ENCODE peak calls at places on chromosome 16, in ten cellular contexts. V is MM.1S; M is lower lobe of right lung; G is colonic mucosa; F is dermis blood vessel endothelial cell; U is NCI-H510A; L is body of pancreas; T is BJ; E is thoracic aorta; W is stimulated activated CD8-positive, alpha-beta memory T cell treated with anti-CD3 and anti-CD28 coated beads, Interleukin-4, amount 100 ng/mL, for 24 hours. I is an unnamed sample.

GRCh38 chr16:64773184-64773583 is 348.7 kb downstream of the CDH11 start:
- DNase-seq in E (no peak), L (no peak), V (no peak), U (no peak), M (no peak), W (no peak), T (peak), F (no peak), G (no peak), I (no peak)

GRCh38 chr16:15672514-15673167 is 22.6 kb downstream of the NDE1 start:
- DNase-seq in V (no peak), T (peak), U (peak), E (peak), G (peak), M (peak), W (peak), L (peak), F (peak), I (peak)

GRCh38 chr16:13138528-13138927 is 237.1 kb downstream of the SHISA9 start:
- DNase-seq in V (no peak), M (no peak), G (no peak), U (no peak), E (no peak), T (no peak), L (no peak), F (no peak), W (no peak), I (no peak)

GRCh38 chr16:55495616-55496289 is 13.1 kb upstream of the LPCAT2 start:
- DNase-seq in W (no peak), F (peak), V (no peak), M (no peak), U (no peak), T (peak), G (peak), E (no peak), L (no peak), I (no peak)

GRCh38 chr16:14015017-14015416 is 56.1 kb upstream of the MRTFB start:
- DNase-seq in V (no peak), T (no peak), L (no peak), E (no peak), F (peak), G (no peak), U (no peak), M (no peak), W (no peak), I (no peak)

GRCh38 chr16:72355561-72355960 is 183.6 kb upstream of the PMFBP1 start:
- DNase-seq in F (no peak), V (no peak), G (no peak), M (no peak), W (no peak), L (no peak), E (no peak), T (no peak), U (no peak), I (no peak)

GRCh38 chr16:24253192-24253591 is 2.9 kb upstream of the CACNG3 start:
- DNase-seq in U (no peak), L (peak), E (no peak), M (no peak), V (peak), G (no peak), F (peak), T (no peak), W (no peak), I (no peak)

GRCh38 chr16:57991551-57992059 is 8.9 kb downstream of the ZNF319 start:
- DNase-seq in L (no peak), F (no peak), T (no peak), U (no peak), M (peak), E (no peak), W (no peak), V (no peak), G (no peak), I (no peak)

GRCh38 chr16:89656435-89657121 is 930 bp downstream of the CHMP1A start:
- DNase-seq in F (no peak), M (peak), W (no peak), E (no peak), U (no peak), G (no peak), T (no peak), L (no peak), V (no peak), I (no peak)

GRCh38 chr16:19001788-19002187 is 18.1 kb downstream of the TMC7 start:
- DNase-seq in E (no peak), G (no peak), M (no peak), F (no peak), L (peak), V (no peak), W (no peak), T (no peak), U (no peak), I (peak)

GRCh38 chr16:4404247-4404966 is 12.0 kb downstream of the CORO7 start:
- DNase-seq in T (no peak), E (no peak), G (peak), M (peak), W (no peak), V (no peak), U (peak), F (peak), L (peak), I (no peak)

GRCh38 chr16:57920215-57920890 is 50.6 kb downstream of the CNGB1 start:
- DNase-seq in L (no peak), M (no peak), T (no peak), G (no peak), V (no peak), E (no peak), W (no peak), F (no peak), U (no peak), I (no peak)

GRCh38 chr16:68529931-68530667 is 9.0 kb upstream of the ZFP90 start:
- DNase-seq in M (peak), E (peak), W (peak), F (peak), V (peak), U (peak), L (peak), G (peak), T (no peak), I (peak)

GRCh38 chr16:10332301-10332700 is 53.6 kb upstream of the ATF7IP2 start:
- DNase-seq in V (no peak), M (no peak), W (no peak), T (no peak), U (no peak), F (no peak), L (peak), G (no peak), E (no peak), I (no peak)

GRCh38 chr16:38941-39892 is 14.2 kb downstream of the POLR3K start:
- DNase-seq in F (no peak), M (peak), G (peak), E (no peak), T (no peak), V (peak), W (peak), L (no peak), U (peak), I (no peak)

GRCh38 chr16:70800306-70800705 is 652 bp downstream of the VAC14 start:
- DNase-seq in U (no peak), F (peak), W (no peak), E (no peak), T (no peak), L (no peak), M (no peak), G (no peak), V (peak), I (no peak)

GRCh38 chr16:68636818-68637217 is 8.3 kb upstream of the CDH3 start:
- DNase-seq in E (no peak), F (peak), V (no peak), T (peak), M (no peak), W (no peak), U (no peak), G (no peak), L (no peak), I (no peak)

GRCh38 chr16:56776562-56776961 is 46.6 kb downstream of the NUP93 start:
- DNase-seq in W (no peak), E (no peak), F (peak), T (no peak), V (no peak), M (no peak), L (peak), U (no peak), G (no peak), I (no peak)

GRCh38 chr16:54164789-54165173 is 121.8 kb downstream of the IRX3 start:
- DNase-seq in L (no peak), T (no peak), F (no peak), M (no peak), U (no peak), W (no peak), V (no peak), G (no peak), E (no peak), I (no peak)

GRCh38 chr16:35208001-35208935 is 1748.9 kb downstream of the TP53TG3F start:
- DNase-seq in L (no peak), F (no peak), V (no peak), T (no peak), E (no peak), U (no peak), M (no peak), W (no peak), G (no peak), I (no peak)

GRCh38 chr16:75108792-75109731 is 7.5 kb downstream of the LDHD start:
- DNase-seq in G (peak), M (peak), T (peak), W (peak), U (peak), L (peak), F (no peak), V (no peak), E (peak), I (peak)

GRCh38 chr16:20114356-20114755 is 40.7 kb upstream of the GPR139 start:
- DNase-seq in L (peak), F (no peak), V (no peak), U (no peak), W (no peak), E (no peak), G (no peak), M (no peak), T (no peak), I (no peak)

GRCh38 chr16:7614022-7614795 is 281.6 kb downstream of the RBFOX1 start:
- DNase-seq in E (no peak), U (no peak), W (no peak), G (no peak), F (no peak), L (no peak), M (no peak), T (no peak), V (no peak), I (no peak)

GRCh38 chr16:3646348-3646920 is 8.1 kb upstream of the DNASE1 start:
- DNase-seq in E (no peak), T (no peak), U (peak), G (peak), M (peak), F (peak), W (no peak), L (peak), V (no peak), I (no peak)

GRCh38 chr16:80375973-80376372 is 164.8 kb upstream of the DYNLRB2 start:
- DNase-seq in F (no peak), T (no peak), W (no peak), L (no peak), E (no peak), M (no peak), U (no peak), V (no peak), G (no peak), I (no peak)

GRCh38 chr16:85418978-85419491 is 194.1 kb upstream of the GSE1 start:
- DNase-seq in M (peak), T (no peak), L (peak), G (no peak), V (no peak), F (no peak), E (no peak), U (no peak), W (no peak), I (no peak)

GRCh38 chr16:4373909-4374742 is 2.5 kb downstream of the VASN start:
- DNase-seq in G (peak), M (peak), U (no peak), W (no peak), T (peak), V (no peak), F (peak), E (peak), L (peak), I (peak)